ENCODE peak calls at places on chromosomes 1 and 21, in five cellular contexts. One of them, this sample, is unnamed.

GRCh38 chr1:160429702-160430535 is 29.6 kb downstream of the VANGL2 start:
- DNase-seq in activated CD4-positive, alpha-beta T cell treated with anti-CD3 and anti-CD28 coated beads, Interleukin-2, amount 50 U/mL, for 1 hour: no peak
- DNase-seq in GM23338: no peak
- DNase-seq in progenitor cell of endocrine pancreas: no peak
- DNase-seq in DMS153: no peak
- DNase-seq in this sample: no peak

GRCh38 chr1:61139324-61140055 is 57.1 kb downstream of the NFIA start:
- DNase-seq in activated CD4-positive, alpha-beta T cell treated with anti-CD3 and anti-CD28 coated beads, Interleukin-2, amount 50 U/mL, for 1 hour: no peak
- DNase-seq in GM23338: no peak
- DNase-seq in progenitor cell of endocrine pancreas: no peak
- DNase-seq in DMS153: no peak
- DNase-seq in this sample: no peak

GRCh38 chr1:112849967-112850641 is 105.9 kb downstream of the SLC16A1 start:
- DNase-seq in activated CD4-positive, alpha-beta T cell treated with anti-CD3 and anti-CD28 coated beads, Interleukin-2, amount 50 U/mL, for 1 hour: no peak
- DNase-seq in progenitor cell of endocrine pancreas: no peak
- DNase-seq in DMS153: no peak
- DNase-seq in GM23338: peak; percentile 65
- DNase-seq in this sample: no peak

GRCh38 chr1:43321331-43321891 is 16.2 kb upstream of the MPL start:
- DNase-seq in DMS153: no peak
- DNase-seq in progenitor cell of endocrine pancreas: no peak
- DNase-seq in activated CD4-positive, alpha-beta T cell treated with anti-CD3 and anti-CD28 coated beads, Interleukin-2, amount 50 U/mL, for 1 hour: no peak
- DNase-seq in GM23338: no peak
- DNase-seq in this sample: no peak

GRCh38 chr1:22257286-22258275 is 114.7 kb upstream of the WNT4 start:
- DNase-seq in DMS153: peak; percentile 73
- DNase-seq in activated CD4-positive, alpha-beta T cell treated with anti-CD3 and anti-CD28 coated beads, Interleukin-2, amount 50 U/mL, for 1 hour: no peak
- DNase-seq in GM23338: no peak
- DNase-seq in progenitor cell of endocrine pancreas: no peak
- DNase-seq in this sample: no peak

GRCh38 chr21:39525129-39525528 is 73.4 kb downstream of the SH3BGR start:
- DNase-seq in activated CD4-positive, alpha-beta T cell treated with anti-CD3 and anti-CD28 coated beads, Interleukin-2, amount 50 U/mL, for 1 hour: no peak
- DNase-seq in DMS153: no peak
- DNase-seq in progenitor cell of endocrine pancreas: no peak
- DNase-seq in GM23338: no peak
- DNase-seq in this sample: no peak

GRCh38 chr1:155085504-155086181 is 7.0 kb downstream of the EFNA3 start:
- DNase-seq in progenitor cell of endocrine pancreas: no peak
- DNase-seq in activated CD4-positive, alpha-beta T cell treated with anti-CD3 and anti-CD28 coated beads, Interleukin-2, amount 50 U/mL, for 1 hour: peak; percentile 75
- DNase-seq in GM23338: peak; percentile 77
- DNase-seq in DMS153: no peak
- DNase-seq in this sample: peak; percentile 63

GRCh38 chr1:211708006-211708405 is 32.6 kb upstream of the NEK2 start:
- DNase-seq in GM23338: no peak
- DNase-seq in progenitor cell of endocrine pancreas: no peak
- DNase-seq in activated CD4-positive, alpha-beta T cell treated with anti-CD3 and anti-CD28 coated beads, Interleukin-2, amount 50 U/mL, for 1 hour: no peak
- DNase-seq in DMS153: no peak
- DNase-seq in this sample: no peak

GRCh38 chr1:93708734-93709481 is 27.3 kb upstream of the BCAR3 start:
- DNase-seq in activated CD4-positive, alpha-beta T cell treated with anti-CD3 and anti-CD28 coated beads, Interleukin-2, amount 50 U/mL, for 1 hour: no peak
- DNase-seq in DMS153: peak; percentile 45
- DNase-seq in GM23338: no peak
- DNase-seq in progenitor cell of endocrine pancreas: no peak
- DNase-seq in this sample: peak; percentile 8

GRCh38 chr21:41208946-41209345 is 41.0 kb downstream of the BACE2 start:
- DNase-seq in GM23338: no peak
- DNase-seq in DMS153: no peak
- DNase-seq in activated CD4-positive, alpha-beta T cell treated with anti-CD3 and anti-CD28 coated beads, Interleukin-2, amount 50 U/mL, for 1 hour: no peak
- DNase-seq in progenitor cell of endocrine pancreas: no peak
- DNase-seq in this sample: no peak

GRCh38 chr1:3409737-3410434 is 44.6 kb upstream of the ARHGEF16 start:
- DNase-seq in GM23338: peak; percentile 25
- DNase-seq in activated CD4-positive, alpha-beta T cell treated with anti-CD3 and anti-CD28 coated beads, Interleukin-2, amount 50 U/mL, for 1 hour: no peak
- DNase-seq in DMS153: peak; percentile 65
- DNase-seq in progenitor cell of endocrine pancreas: no peak
- DNase-seq in this sample: no peak

GRCh38 chr1:117612517-117613248 is 6.8 kb downstream of the TENT5C start:
- DNase-seq in activated CD4-positive, alpha-beta T cell treated with anti-CD3 and anti-CD28 coated beads, Interleukin-2, amount 50 U/mL, for 1 hour: no peak
- DNase-seq in GM23338: no peak
- DNase-seq in progenitor cell of endocrine pancreas: no peak
- DNase-seq in DMS153: no peak
- DNase-seq in this sample: no peak

GRCh38 chr1:29830383-29830782 is 594.1 kb downstream of the PTPRU start:
- DNase-seq in activated CD4-positive, alpha-beta T cell treated with anti-CD3 and anti-CD28 coated beads, Interleukin-2, amount 50 U/mL, for 1 hour: no peak
- DNase-seq in progenitor cell of endocrine pancreas: no peak
- DNase-seq in DMS153: no peak
- DNase-seq in GM23338: no peak
- DNase-seq in this sample: no peak

GRCh38 chr1:19814681-19815503 is at the start of gene RNF186:
- DNase-seq in GM23338: no peak
- DNase-seq in activated CD4-positive, alpha-beta T cell treated with anti-CD3 and anti-CD28 coated beads, Interleukin-2, amount 50 U/mL, for 1 hour: no peak
- DNase-seq in DMS153: peak; percentile 38
- DNase-seq in progenitor cell of endocrine pancreas: no peak
- DNase-seq in this sample: no peak

GRCh38 chr21:14543983-14544382 is 2.1 kb downstream of the SAMSN1 start:
- DNase-seq in GM23338: no peak
- DNase-seq in activated CD4-positive, alpha-beta T cell treated with anti-CD3 and anti-CD28 coated beads, Interleukin-2, amount 50 U/mL, for 1 hour: no peak
- DNase-seq in DMS153: no peak
- DNase-seq in progenitor cell of endocrine pancreas: no peak
- DNase-seq in this sample: no peak

GRCh38 chr21:20592482-20592881 is 405.7 kb upstream of the NCAM2 start:
- DNase-seq in progenitor cell of endocrine pancreas: no peak
- DNase-seq in GM23338: no peak
- DNase-seq in activated CD4-positive, alpha-beta T cell treated with anti-CD3 and anti-CD28 coated beads, Interleukin-2, amount 50 U/mL, for 1 hour: no peak
- DNase-seq in DMS153: no peak
- DNase-seq in this sample: no peak

GRCh38 chr1:46525253-46525983 is 26.0 kb downstream of the KNCN start:
- DNase-seq in GM23338: no peak
- DNase-seq in DMS153: no peak
- DNase-seq in activated CD4-positive, alpha-beta T cell treated with anti-CD3 and anti-CD28 coated beads, Interleukin-2, amount 50 U/mL, for 1 hour: no peak
- DNase-seq in progenitor cell of endocrine pancreas: no peak
- DNase-seq in this sample: no peak

GRCh38 chr1:90114521-90115141 is 119.7 kb downstream of the ZNF326 start:
- DNase-seq in DMS153: peak; percentile 52
- DNase-seq in GM23338: peak; percentile 83
- DNase-seq in activated CD4-positive, alpha-beta T cell treated with anti-CD3 and anti-CD28 coated beads, Interleukin-2, amount 50 U/mL, for 1 hour: no peak
- DNase-seq in progenitor cell of endocrine pancreas: no peak
- DNase-seq in this sample: no peak

GRCh38 chr21:17466166-17466565 is 46.7 kb upstream of the CXADR start:
- DNase-seq in GM23338: no peak
- DNase-seq in progenitor cell of endocrine pancreas: no peak
- DNase-seq in activated CD4-positive, alpha-beta T cell treated with anti-CD3 and anti-CD28 coated beads, Interleukin-2, amount 50 U/mL, for 1 hour: no peak
- DNase-seq in DMS153: peak; percentile 29
- DNase-seq in this sample: no peak

GRCh38 chr1:201184734-201185453 is 5.7 kb upstream of the IGFN1 start:
- DNase-seq in DMS153: peak; percentile 62
- DNase-seq in activated CD4-positive, alpha-beta T cell treated with anti-CD3 and anti-CD28 coated beads, Interleukin-2, amount 50 U/mL, for 1 hour: no peak
- DNase-seq in GM23338: peak; percentile 80
- DNase-seq in progenitor cell of endocrine pancreas: no peak
- DNase-seq in this sample: no peak

GRCh38 chr1:150233359-150234308 is 2.3 kb downstream of the ANP32E start:
- DNase-seq in DMS153: no peak
- DNase-seq in GM23338: no peak
- DNase-seq in progenitor cell of endocrine pancreas: peak; percentile 21
- DNase-seq in activated CD4-positive, alpha-beta T cell treated with anti-CD3 and anti-CD28 coated beads, Interleukin-2, amount 50 U/mL, for 1 hour: peak; percentile 20
- DNase-seq in this sample: peak; percentile 12

GRCh38 chr1:67463298-67463960 is 33.2 kb upstream of the SERBP1 start:
- DNase-seq in GM23338: peak; percentile 32
- DNase-seq in DMS153: peak; percentile 83
- DNase-seq in activated CD4-positive, alpha-beta T cell treated with anti-CD3 and anti-CD28 coated beads, Interleukin-2, amount 50 U/mL, for 1 hour: no peak
- DNase-seq in progenitor cell of endocrine pancreas: no peak
- DNase-seq in this sample: no peak

GRCh38 chr1:218164930-218165686 is 120.0 kb upstream of the RRP15 start:
- DNase-seq in activated CD4-positive, alpha-beta T cell treated with anti-CD3 and anti-CD28 coated beads, Interleukin-2, amount 50 U/mL, for 1 hour: no peak
- DNase-seq in DMS153: no peak
- DNase-seq in GM23338: peak; percentile 85
- DNase-seq in progenitor cell of endocrine pancreas: peak; percentile 30
- DNase-seq in this sample: no peak

GRCh38 chr1:50644447-50645105 is 221.3 kb upstream of the DMRTA2 start:
- DNase-seq in GM23338: peak; percentile 32
- DNase-seq in progenitor cell of endocrine pancreas: no peak
- DNase-seq in DMS153: no peak
- DNase-seq in activated CD4-positive, alpha-beta T cell treated with anti-CD3 and anti-CD28 coated beads, Interleukin-2, amount 50 U/mL, for 1 hour: no peak
- DNase-seq in this sample: no peak

GRCh38 chr1:211680752-211681327 is 5.4 kb upstream of the NEK2 start:
- DNase-seq in DMS153: peak; percentile 87
- DNase-seq in activated CD4-positive, alpha-beta T cell treated with anti-CD3 and anti-CD28 coated beads, Interleukin-2, amount 50 U/mL, for 1 hour: peak; percentile 69
- DNase-seq in GM23338: peak; percentile 84
- DNase-seq in progenitor cell of endocrine pancreas: peak; percentile 30
- DNase-seq in this sample: peak; percentile 79

GRCh38 chr1:55212349-55213028 is 2.7 kb downstream of the USP24 start:
- DNase-seq in progenitor cell of endocrine pancreas: no peak
- DNase-seq in activated CD4-positive, alpha-beta T cell treated with anti-CD3 and anti-CD28 coated beads, Interleukin-2, amount 50 U/mL, for 1 hour: peak; percentile 20
- DNase-seq in DMS153: no peak
- DNase-seq in GM23338: peak; percentile 40
- DNase-seq in this sample: no peak

GRCh38 chr1:40794915-40795715 is 11.5 kb downstream of the KCNQ4 start:
- DNase-seq in activated CD4-positive, alpha-beta T cell treated with anti-CD3 and anti-CD28 coated beads, Interleukin-2, amount 50 U/mL, for 1 hour: no peak
- DNase-seq in DMS153: no peak
- DNase-seq in progenitor cell of endocrine pancreas: no peak
- DNase-seq in GM23338: no peak
- DNase-seq in this sample: no peak

GRCh38 chr1:155871390-155871789 is 12.0 kb downstream of the SYT11 start:
- DNase-seq in progenitor cell of endocrine pancreas: no peak
- DNase-seq in activated CD4-positive, alpha-beta T cell treated with anti-CD3 and anti-CD28 coated beads, Interleukin-2, amount 50 U/mL, for 1 hour: no peak
- DNase-seq in DMS153: peak; percentile 17
- DNase-seq in GM23338: no peak
- DNase-seq in this sample: no peak

GRCh38 chr1:3056641-3057040 is 12.4 kb upstream of the PRDM16 start:
- DNase-seq in progenitor cell of endocrine pancreas: no peak
- DNase-seq in GM23338: no peak
- DNase-seq in DMS153: no peak
- DNase-seq in activated CD4-positive, alpha-beta T cell treated with anti-CD3 and anti-CD28 coated beads, Interleukin-2, amount 50 U/mL, for 1 hour: no peak
- DNase-seq in this sample: no peak

GRCh38 chr1:27557596-27558340 is 46.2 kb downstream of the AHDC1 start:
- DNase-seq in GM23338: peak; percentile 73
- DNase-seq in activated CD4-positive, alpha-beta T cell treated with anti-CD3 and anti-CD28 coated beads, Interleukin-2, amount 50 U/mL, for 1 hour: no peak
- DNase-seq in DMS153: no peak
- DNase-seq in progenitor cell of endocrine pancreas: no peak
- DNase-seq in this sample: no peak

GRCh38 chr1:39501666-39502065 is 10.2 kb downstream of the BMP8A start:
- DNase-seq in progenitor cell of endocrine pancreas: no peak
- DNase-seq in activated CD4-positive, alpha-beta T cell treated with anti-CD3 and anti-CD28 coated beads, Interleukin-2, amount 50 U/mL, for 1 hour: no peak
- DNase-seq in GM23338: no peak
- DNase-seq in DMS153: no peak
- DNase-seq in this sample: no peak

GRCh38 chr1:27122652-27123051 is 32.3 kb downstream of the SLC9A1 start:
- DNase-seq in activated CD4-positive, alpha-beta T cell treated with anti-CD3 and anti-CD28 coated beads, Interleukin-2, amount 50 U/mL, for 1 hour: no peak
- DNase-seq in DMS153: peak; percentile 90
- DNase-seq in progenitor cell of endocrine pancreas: no peak
- DNase-seq in GM23338: peak; percentile 34
- DNase-seq in this sample: no peak

GRCh38 chr1:203425668-203425999 is 50.0 kb upstream of the PRELP start:
- DNase-seq in progenitor cell of endocrine pancreas: no peak
- DNase-seq in activated CD4-positive, alpha-beta T cell treated with anti-CD3 and anti-CD28 coated beads, Interleukin-2, amount 50 U/mL, for 1 hour: no peak
- DNase-seq in DMS153: no peak
- DNase-seq in GM23338: no peak
- DNase-seq in this sample: no peak

GRCh38 chr1:41361495-41362356 is 492 bp downstream of the FOXO6 start:
- DNase-seq in DMS153: no peak
- DNase-seq in progenitor cell of endocrine pancreas: no peak
- DNase-seq in GM23338: peak; percentile 56
- DNase-seq in activated CD4-positive, alpha-beta T cell treated with anti-CD3 and anti-CD28 coated beads, Interleukin-2, amount 50 U/mL, for 1 hour: no peak
- DNase-seq in this sample: no peak

GRCh38 chr1:156582388-156583022 is 3.0 kb downstream of the TTC24 start:
- DNase-seq in GM23338: no peak
- DNase-seq in activated CD4-positive, alpha-beta T cell treated with anti-CD3 and anti-CD28 coated beads, Interleukin-2, amount 50 U/mL, for 1 hour: no peak
- DNase-seq in progenitor cell of endocrine pancreas: no peak
- DNase-seq in DMS153: no peak
- DNase-seq in this sample: no peak

GRCh38 chr1:43382027-43382771 is 7.4 kb downstream of the MED8 start:
- DNase-seq in GM23338: no peak
- DNase-seq in progenitor cell of endocrine pancreas: no peak
- DNase-seq in DMS153: no peak
- DNase-seq in activated CD4-positive, alpha-beta T cell treated with anti-CD3 and anti-CD28 coated beads, Interleukin-2, amount 50 U/mL, for 1 hour: no peak
- DNase-seq in this sample: no peak

This sample was measured in central memory CD4-positive, alpha-beta T cell.